ENCODE peak calls at places on chromosomes 13 and 19, in four cellular contexts. B, K, N and J are unnamed samples.
A peak's percentile ranks its signal among the peaks of the same experiment; 100 is the strongest.

GRCh38 chr13:30364876-30365275 is 57.4 kb upstream of the UBE2L5 start:
- DNase-seq in B (no peak), K (peak; percentile 26), N (no peak), J (no peak)

GRCh38 chr13:106109391-106109791 is 426.1 kb downstream of the EFNB2 start:
- DNase-seq in B (no peak), K (no peak), N (no peak), J (no peak)

GRCh38 chr13:29702912-29703351 is 107.4 kb upstream of the SLC7A1 start:
- DNase-seq in B (peak; percentile 80), K (peak; percentile 81), N (no peak), J (peak; percentile 87)

GRCh38 chr13:76764429-76764828 is 121.8 kb downstream of the KCTD12 start:
- DNase-seq in B (no peak), K (no peak), N (peak; percentile 2), J (no peak)

GRCh38 chr19:22945560-22945959 is 57.4 kb downstream of the ZNF728 start:
- DNase-seq in B (no peak), K (no peak), N (no peak), J (no peak)

GRCh38 chr13:60765700-60766411 is 368.8 kb downstream of the TDRD3 start:
- DNase-seq in B (no peak), K (no peak), N (no peak), J (no peak)

GRCh38 chr13:113974304-113975281 is 717 bp upstream of the C13orf46 start:
- DNase-seq in B (no peak), K (no peak), N (no peak), J (no peak)

GRCh38 chr13:87893186-87893585 is 222.0 kb downstream of the SLITRK5 start:
- DNase-seq in B (no peak), K (no peak), N (no peak), J (no peak)

GRCh38 chr13:52862358-52863206 is 14.1 kb upstream of the PCDH8 start:
- DNase-seq in B (no peak), K (no peak), N (no peak), J (no peak)

GRCh38 chr19:6890938-6891337 is 3.6 kb downstream of the ADGRE1 start:
- DNase-seq in B (no peak), K (no peak), N (no peak), J (no peak)

GRCh38 chr19:49681830-49682229 is 4.8 kb downstream of the PRMT1 start:
- DNase-seq in B (no peak), K (no peak), N (no peak), J (peak; percentile 58)

GRCh38 chr19:58409010-58409790 is 751 bp downstream of the ZNF584 start:
- DNase-seq in B (no peak), K (no peak), N (no peak), J (peak; percentile 87)

GRCh38 chr19:42091300-42092266 is 15.6 kb downstream of the ZNF574 start:
- DNase-seq in B (no peak), K (peak; percentile 68), N (no peak), J (peak; percentile 93)

GRCh38 chr19:39237200-39238184 is 7.3 kb downstream of the IFNL3 start:
- DNase-seq in B (no peak), K (no peak), N (no peak), J (peak; percentile 52)